ENCODE peak calls at places on chromosomes 3 and 15, in ten cellular contexts. J is bronchial epithelial cell, A is AG10803, R is AG04449, U is stomach, P is suprapubic skin, I is tibial nerve, O is dorsolateral prefrontal cortex, W is AG04450, Z is Panc1. X is an unnamed sample.

GRCh38 chr3:161409069-161409468 is 37.8 kb upstream of the SPTSSB start:
- DNase-seq in J (peak), A (peak), R (no peak), U (no peak), P (no peak), I (no peak), O (no peak), W (no peak), Z (no peak), X (peak)

GRCh38 chr3:165185707-165186327 is 10.4 kb downstream of the SLITRK3 start:
- DNase-seq in J (peak), A (peak), R (no peak), U (peak), P (no peak), I (no peak), O (no peak), W (peak), Z (peak), X (peak)

GRCh38 chr3:4524423-4524769 is 31.2 kb downstream of the ITPR1 start:
- DNase-seq in J (peak), A (peak), R (no peak), U (peak), P (no peak), I (no peak), O (peak), W (no peak), Z (no peak), X (no peak)

GRCh38 chr15:89372069-89373033 is 37.7 kb upstream of the POLG start:
- DNase-seq in J (no peak), A (no peak), R (no peak), U (no peak), P (no peak), I (no peak), O (no peak), W (no peak), Z (no peak), X (no peak)

GRCh38 chr15:81000626-81001179 is at the start of gene TLNRD1:
- DNase-seq in J (peak), A (peak), R (peak), U (peak), P (peak), I (peak), O (peak), W (peak), Z (no peak), X (peak)

GRCh38 chr3:189401196-189401595 is 229.4 kb downstream of the TPRG1 start:
- DNase-seq in J (no peak), A (no peak), R (no peak), U (no peak), P (no peak), I (no peak), O (no peak), W (no peak), Z (no peak), X (no peak)

GRCh38 chr3:150078983-150079739 is 108.5 kb upstream of the PFN2 start:
- DNase-seq in J (peak), A (peak), R (peak), U (no peak), P (no peak), I (no peak), O (peak), W (peak), Z (no peak), X (peak)

GRCh38 chr15:99438691-99439523 is 126.9 kb upstream of the MEF2A start:
- DNase-seq in J (no peak), A (peak), R (no peak), U (peak), P (no peak), I (peak), O (peak), W (no peak), Z (no peak), X (peak)

GRCh38 chr15:96326551-96327154 is 3.8 kb upstream of the NR2F2 start:
- DNase-seq in J (no peak), A (peak), R (no peak), U (peak), P (no peak), I (peak), O (no peak), W (no peak), Z (no peak), X (no peak)

GRCh38 chr3:71581451-71581980 is 2.0 kb downstream of the FOXP1 start:
- DNase-seq in J (no peak), A (peak), R (no peak), U (peak), P (peak), I (no peak), O (no peak), W (no peak), Z (no peak), X (no peak)

GRCh38 chr15:83379574-83379973 is 67.6 kb upstream of the SH3GL3 start:
- DNase-seq in J (peak), A (peak), R (no peak), U (no peak), P (peak), I (no peak), O (no peak), W (no peak), Z (no peak), X (no peak)

GRCh38 chr15:83380026-83380425 is 67.1 kb upstream of the SH3GL3 start:
- DNase-seq in J (peak), A (peak), R (no peak), U (no peak), P (peak), I (no peak), O (no peak), W (no peak), Z (no peak), X (no peak)

GRCh38 chr15:83380682-83381081 is 66.5 kb upstream of the SH3GL3 start:
- DNase-seq in J (peak), A (peak), R (no peak), U (no peak), P (no peak), I (no peak), O (no peak), W (no peak), Z (peak), X (no peak)

DNA sequence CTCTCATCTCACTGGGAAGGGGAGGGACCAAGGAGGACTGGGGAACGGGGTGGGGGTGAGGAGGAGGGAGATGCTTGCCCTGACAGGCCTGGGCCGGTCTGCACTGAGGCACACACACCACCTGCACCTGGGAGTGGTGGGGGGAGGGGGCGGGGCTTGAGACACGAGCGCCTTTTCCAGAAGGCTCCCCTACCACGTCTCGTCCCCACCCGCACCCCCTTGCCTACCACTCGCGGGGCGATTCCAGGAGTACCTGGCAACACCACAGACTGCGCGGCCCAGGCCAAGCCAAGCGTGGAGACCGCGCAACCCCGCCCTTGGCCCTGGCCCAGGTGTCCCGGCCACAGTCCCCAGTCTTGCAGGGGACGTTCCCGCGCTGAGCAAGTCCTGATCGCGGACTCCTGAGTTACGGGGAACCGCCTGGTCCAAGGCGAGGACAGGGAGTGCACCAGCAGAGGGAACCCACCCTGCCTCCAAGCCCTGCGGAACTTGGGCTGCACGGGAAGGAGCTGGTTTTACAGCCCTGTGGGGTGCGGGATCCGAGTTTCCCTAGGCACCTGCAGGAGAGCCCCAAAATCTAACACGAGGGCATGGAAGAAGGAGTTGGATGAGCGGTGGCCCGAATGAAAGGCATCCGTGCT is 68.1 kb upstream of the SH3GL3 start:
- DNase-seq in J (peak), A (no peak), R (no peak), U (no peak), P (peak), I (no peak), O (no peak), W (no peak), Z (no peak), X (no peak)
- H3K4me3 ChIP-seq in J (peak), A (peak), R (no peak), U (no peak), P (peak), I (no peak), O (peak), W (no peak), Z (no peak), X (no peak)

DNA sequence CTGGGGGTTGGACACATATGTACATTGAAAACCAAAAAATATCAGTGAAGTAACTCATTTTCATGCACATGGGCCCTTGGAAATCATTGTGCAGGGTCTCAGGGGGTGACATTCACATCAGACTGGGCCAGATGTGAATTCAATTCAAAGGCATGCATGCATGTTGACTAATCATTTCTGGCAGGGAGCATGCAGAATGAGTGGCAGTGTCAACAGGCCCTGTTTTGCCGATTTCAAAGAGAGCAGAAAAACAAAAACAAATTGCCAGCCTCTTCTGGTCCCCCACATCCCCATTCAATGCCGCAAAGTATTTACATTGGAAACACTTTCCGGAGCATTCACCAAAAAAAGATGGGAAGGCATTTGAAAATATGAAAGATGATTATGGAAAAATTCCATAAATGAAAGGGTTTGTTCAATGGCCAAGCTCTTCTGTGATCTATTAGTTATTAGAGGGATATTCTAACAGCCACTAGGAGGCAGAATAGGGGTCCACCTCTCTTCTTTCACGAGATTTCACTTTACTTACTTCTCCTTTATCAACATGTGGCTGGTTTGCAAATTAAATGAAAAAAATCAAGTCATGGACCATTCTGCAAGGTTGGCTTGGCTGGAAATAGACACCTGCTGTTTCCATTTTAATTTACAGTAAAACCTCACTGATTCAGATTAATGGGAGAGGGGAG is 119.9 kb upstream of the FEZF2 start:
- DNase-seq in J (no peak), A (no peak), R (no peak), U (no peak), P (no peak), I (no peak), O (no peak), W (no peak), Z (no peak), X (no peak)
- TF ChIP-seq CTCF in J (peak), A (peak), R (peak), U (no peak), P (no peak), I (no peak), O (no peak), W (peak), Z (no peak), X (peak)

DNA sequence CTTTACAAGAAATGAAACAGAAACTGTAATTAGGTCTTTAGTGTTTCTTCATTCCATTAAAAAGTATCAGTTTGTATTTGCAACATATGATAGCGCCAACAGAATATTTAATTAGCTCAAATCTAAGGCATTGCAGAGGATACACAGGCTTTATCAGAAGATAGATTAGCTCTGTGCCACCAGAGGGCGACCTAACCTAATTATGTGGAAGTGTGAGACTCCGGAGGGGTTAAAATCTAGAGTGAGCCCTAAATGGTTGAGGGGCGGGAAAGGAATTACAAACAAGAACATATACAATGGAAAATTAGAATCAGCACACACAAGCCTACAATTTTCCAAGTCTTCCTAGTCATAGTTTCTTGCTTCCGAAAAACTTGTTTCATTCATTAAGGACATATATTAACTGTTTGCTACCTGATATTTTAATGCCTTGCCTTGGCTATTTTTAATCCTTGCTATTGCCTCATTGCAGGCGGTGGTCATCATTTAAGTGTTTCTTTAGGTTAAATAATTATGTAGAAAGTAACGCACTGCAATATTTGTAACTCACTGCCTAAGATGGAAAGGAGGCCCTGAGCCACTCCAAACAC is 18.0 kb upstream of the RYR3 start:
- DNase-seq in J (peak), A (peak), R (no peak), U (peak), P (no peak), I (peak), O (peak), W (peak), Z (peak), X (peak)
- H3K4me3 ChIP-seq in J (no peak), A (no peak), R (no peak), U (no peak), P (no peak), I (no peak), O (no peak), W (no peak), Z (no peak), X (no peak)

DNA sequence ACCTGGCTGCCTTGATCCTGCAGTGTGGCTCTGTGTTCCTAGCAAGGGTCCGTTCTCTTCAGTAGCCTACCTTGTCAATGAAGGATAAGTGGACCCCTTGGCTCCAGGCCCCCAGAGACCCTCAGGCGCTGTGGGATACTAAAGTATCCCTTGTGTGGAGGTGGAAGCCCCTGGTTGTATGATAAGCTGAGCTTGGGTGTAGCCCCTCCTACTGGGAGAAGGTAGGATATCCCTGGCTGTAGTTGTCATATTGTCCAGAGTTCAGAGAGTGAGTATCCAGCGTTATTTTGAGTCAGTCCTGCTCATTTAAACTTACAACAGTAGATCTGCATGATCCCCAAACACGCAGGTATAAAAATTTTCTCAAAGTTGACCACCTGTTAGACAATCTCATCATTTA is 496.8 kb downstream of the CNTN4 start:
- DNase-seq in J (no peak), A (no peak), R (no peak), U (no peak), P (no peak), I (no peak), O (no peak), W (no peak), Z (no peak), X (no peak)
- TF ChIP-seq CTCF in J (no peak), A (no peak), R (no peak), U (no peak), P (no peak), I (no peak), O (no peak), W (no peak), Z (no peak), X (no peak)

GRCh38 chr15:68504721-68505090 is 72.7 kb upstream of the ITGA11 start:
- DNase-seq in J (no peak), A (no peak), R (no peak), U (no peak), P (peak), I (no peak), O (no peak), W (no peak), Z (no peak), X (no peak)
- H3K4me3 ChIP-seq in J (no peak), A (no peak), R (no peak), U (no peak), P (no peak), I (no peak), O (no peak), W (no peak), Z (no peak), X (no peak)

DNA sequence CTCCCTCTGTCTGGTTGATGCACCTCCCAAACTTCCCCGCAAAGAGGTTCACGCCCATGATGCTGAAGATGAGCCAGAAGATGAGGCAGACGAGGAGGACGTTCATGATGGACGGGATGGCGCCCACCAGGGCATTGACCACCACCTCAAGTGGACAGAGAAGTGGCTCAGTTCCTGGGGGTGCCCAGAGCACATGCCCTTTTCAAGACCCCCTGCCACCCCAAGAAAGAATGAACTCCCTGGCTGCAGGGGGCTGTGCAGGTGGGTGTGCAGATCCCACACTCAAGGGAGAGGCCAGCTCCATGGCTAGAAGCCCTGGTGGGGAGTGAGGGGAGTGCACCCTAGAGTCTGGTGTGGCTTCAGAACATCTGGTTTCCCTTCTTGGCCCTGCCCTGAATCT is 64.1 kb downstream of the EXOG start:
- DNase-seq in J (no peak), A (no peak), R (no peak), U (peak), P (no peak), I (no peak), O (no peak), W (no peak), Z (no peak), X (no peak)
- TF ChIP-seq CTCF in J (no peak), A (no peak), R (no peak), U (no peak), P (no peak), I (no peak), O (no peak), W (peak), Z (no peak), X (peak)

DNA sequence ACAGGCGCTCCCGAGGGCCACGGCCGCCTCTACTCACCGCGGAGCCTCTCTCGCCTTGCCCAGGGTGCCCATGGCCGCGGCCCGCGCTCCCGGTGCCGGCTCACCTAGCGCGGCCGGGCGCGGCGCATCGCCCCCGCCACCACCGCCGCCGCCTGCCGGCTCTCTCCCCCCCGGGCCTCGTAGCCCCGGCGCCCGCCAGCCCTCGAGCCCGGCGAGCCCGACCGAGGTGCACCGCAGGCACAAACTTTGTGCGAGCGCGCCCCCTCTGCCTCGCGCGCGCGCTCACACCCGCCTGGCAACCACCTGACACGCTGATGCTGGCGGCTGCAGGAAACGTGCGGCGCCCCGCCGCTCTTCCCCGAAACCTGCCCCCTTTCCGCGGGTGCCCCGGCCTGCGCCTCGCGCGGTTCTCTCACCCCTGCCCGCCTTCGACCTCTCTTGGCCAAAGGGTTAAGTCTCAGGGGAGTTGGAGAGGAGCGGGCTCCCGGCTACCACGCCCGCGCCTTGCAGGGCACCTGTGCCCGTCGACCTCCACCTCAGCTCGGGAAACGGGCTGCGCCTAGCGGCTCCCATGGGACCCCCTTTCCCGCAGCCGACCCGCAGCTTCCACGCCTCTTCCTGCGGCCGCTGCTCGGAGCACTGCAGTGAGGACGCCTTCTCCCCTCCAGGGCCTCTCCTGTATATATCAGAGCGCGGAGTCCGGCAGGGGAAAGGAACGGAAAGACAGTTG is at the start of gene RASGRP1:
- DNase-seq in J (peak), A (peak), R (no peak), U (peak), P (no peak), I (no peak), O (peak), W (no peak), Z (no peak), X (peak)
- H3K4me3 ChIP-seq in J (peak), A (peak), R (peak), U (peak), P (peak), I (peak), O (peak), W (peak), Z (peak), X (peak)

DNA sequence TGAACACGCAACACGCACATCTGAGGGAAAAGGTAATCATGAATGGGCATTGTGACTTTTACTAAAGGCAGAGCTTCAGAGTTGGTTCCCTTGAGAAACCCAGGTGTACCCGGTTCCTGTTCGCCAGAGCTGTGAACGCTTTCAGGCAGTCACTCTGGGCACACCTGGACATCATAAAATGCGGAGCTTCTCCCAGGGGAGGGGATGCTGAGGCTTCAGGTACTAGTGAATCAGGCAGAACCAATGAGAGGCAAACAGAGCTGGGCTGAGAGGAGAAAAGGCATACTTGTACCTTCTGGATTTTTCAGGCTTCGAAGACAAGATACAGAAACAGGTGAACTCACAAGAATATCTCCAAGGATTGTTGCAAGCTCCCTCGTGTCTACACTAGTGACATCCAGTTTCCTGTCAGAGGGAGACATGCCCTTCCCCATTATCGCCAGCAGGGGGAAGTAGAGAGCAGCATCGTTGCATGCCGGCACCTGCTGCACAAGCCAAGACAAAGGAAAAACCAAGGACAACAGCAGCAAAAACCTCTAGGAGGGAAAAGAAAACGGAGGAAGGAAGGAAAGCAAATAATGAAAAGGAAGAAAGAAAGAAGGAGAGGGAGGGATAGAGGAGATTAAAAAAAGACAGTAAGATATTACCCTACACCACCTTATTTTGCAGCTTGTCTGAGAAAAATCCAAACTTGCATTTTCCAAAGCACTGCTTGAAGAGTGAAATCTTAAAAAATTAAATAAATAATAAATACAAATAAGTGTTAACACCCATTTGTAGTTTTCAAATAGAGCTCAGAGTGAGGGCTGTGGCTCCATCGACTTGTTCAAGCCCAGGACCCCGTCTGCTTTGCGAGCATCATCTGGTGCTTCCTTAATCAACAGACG is 2.0 kb downstream of the AHSG start:
- DNase-seq in J (peak), A (peak), R (no peak), U (peak), P (no peak), I (peak), O (peak), W (peak), Z (peak), X (peak)
- TF ChIP-seq CTCF in J (peak), A (peak), R (peak), U (peak), P (peak), I (peak), O (peak), W (peak), Z (peak), X (peak)

X was measured in astrocyte of the cerebellum.